ENCODE peak calls at places on chromosomes 5 and 9, in seven cellular contexts. T is Calu3; Q is H9; F is SW 1271; N is RPMI8226; W is activated naive CD8-positive, alpha-beta T cell treated with anti-CD3 and anti-CD28 coated beads, Interleukin-2, amount 50 U/mL, for 24 hours; X is neuronal stem cell. S is an unnamed sample.

GRCh38 chr9:12414514-12414913 is 278.7 kb upstream of the TYRP1 start:
- DNase-seq in W (no peak), N (no peak), Q (no peak), T (no peak), X (no peak), F (no peak), S (no peak)

GRCh38 chr5:122415481-122416120 is 103.6 kb downstream of the SNCAIP start:
- DNase-seq in N (peak), F (peak), X (peak), T (peak), Q (peak), W (no peak), S (peak)

GRCh38 chr5:150358261-150359095 is 981 bp downstream of the TCOF1 start:
- DNase-seq in N (no peak), T (no peak), X (no peak), Q (no peak), F (no peak), W (no peak), S (no peak)

GRCh38 chr5:52998552-52999313 is 9.6 kb downstream of the ITGA2 start:
- DNase-seq in F (no peak), X (no peak), T (no peak), Q (no peak), N (no peak), W (no peak), S (no peak)

GRCh38 chr5:104095527-104095926 is 532.9 kb upstream of the NUDT12 start:
- DNase-seq in F (no peak), X (no peak), N (no peak), W (no peak), T (no peak), Q (no peak), S (no peak)

GRCh38 chr5:168039485-168040005 is 251.9 kb upstream of the WWC1 start:
- DNase-seq in F (no peak), X (no peak), Q (no peak), N (peak), T (peak), W (no peak), S (no peak)

GRCh38 chr9:92638621-92639101 is 31.3 kb downstream of the IPPK start:
- DNase-seq in F (no peak), N (no peak), W (no peak), Q (no peak), T (no peak), X (no peak), S (no peak)

GRCh38 chr9:133429641-133430161 is 7.5 kb downstream of the ADAMTS13 start:
- DNase-seq in W (no peak), F (no peak), X (peak), N (peak), T (no peak), Q (peak), S (peak)

GRCh38 chr9:114662081-114662989 is 4.7 kb upstream of the TEX53 start:
- DNase-seq in X (peak), F (peak), N (peak), T (peak), Q (peak), W (peak), S (peak)

GRCh38 chr5:52878671-52879070 is 91.0 kb downstream of the ITGA1 start:
- DNase-seq in N (no peak), F (no peak), X (no peak), W (no peak), T (no peak), Q (no peak), S (no peak)

GRCh38 chr5:179246227-179246626 is 99.0 kb downstream of the ADAMTS2 start:
- DNase-seq in X (no peak), N (no peak), F (no peak), Q (peak), T (no peak), W (no peak), S (no peak)

GRCh38 chr5:131220566-131220965 is 43.3 kb upstream of the CDC42SE2 start:
- DNase-seq in X (no peak), W (no peak), F (no peak), Q (no peak), N (no peak), T (no peak), S (no peak)

GRCh38 chr5:146813748-146814147 is 64.8 kb downstream of the PPP2R2B start:
- DNase-seq in F (no peak), T (no peak), X (no peak), W (no peak), Q (no peak), N (peak), S (no peak)

GRCh38 chr5:94422819-94423218 is 195.6 kb downstream of the KIAA0825 start:
- DNase-seq in X (no peak), F (no peak), N (no peak), Q (no peak), T (peak), W (no peak), S (no peak)

GRCh38 chr5:131769961-131770360 is 26.9 kb downstream of the FNIP1 start:
- DNase-seq in F (no peak), Q (no peak), N (no peak), W (no peak), T (no peak), X (no peak), S (no peak)

GRCh38 chr5:149667084-149667826 is 62.9 kb upstream of the PPARGC1B start:
- DNase-seq in Q (no peak), W (peak), T (peak), X (no peak), F (peak), N (peak), S (peak)

GRCh38 chr5:91189480-91190332 is 193.4 kb downstream of the ARRDC3 start:
- DNase-seq in N (peak), T (peak), F (no peak), Q (no peak), W (no peak), X (no peak), S (no peak)

GRCh38 chr5:141199359-141200235 is at the start of gene PCDHB11:
- DNase-seq in F (peak), N (peak), Q (no peak), W (no peak), T (no peak), X (no peak), S (peak)

GRCh38 chr9:91572044-91572443 is 148.4 kb upstream of the NFIL3 start:
- DNase-seq in N (no peak), W (no peak), Q (no peak), F (no peak), X (peak), T (no peak), S (no peak)

GRCh38 chr9:107079589-107079988 is 203.5 kb upstream of the RAD23B start:
- DNase-seq in N (no peak), F (no peak), T (no peak), W (no peak), Q (no peak), X (no peak), S (no peak)

GRCh38 chr5:29122306-29122705 is 2071.2 kb upstream of the CDH6 start:
- DNase-seq in Q (no peak), T (no peak), F (no peak), N (no peak), X (no peak), W (no peak), S (no peak)

GRCh38 chr5:127739807-127740384 is 36.7 kb downstream of the CCDC192 start:
- DNase-seq in T (no peak), X (no peak), N (no peak), F (no peak), Q (no peak), W (no peak), S (no peak)

GRCh38 chr5:94471496-94471895 is 146.9 kb downstream of the KIAA0825 start:
- DNase-seq in N (no peak), F (no peak), W (no peak), T (no peak), Q (no peak), X (no peak), S (no peak)

GRCh38 chr5:10254686-10255085 is 4.6 kb downstream of the CCT5 start:
- DNase-seq in X (no peak), W (no peak), Q (no peak), F (no peak), T (no peak), N (no peak), S (no peak)

GRCh38 chr9:101832464-101832863 is 94.0 kb upstream of the GRIN3A start:
- DNase-seq in X (no peak), T (no peak), N (no peak), F (no peak), Q (no peak), W (no peak), S (no peak)

GRCh38 chr9:114180701-114181582 is 25.6 kb downstream of the COL27A1 start:
- DNase-seq in N (no peak), W (no peak), T (no peak), X (no peak), F (no peak), Q (no peak), S (no peak)

GRCh38 chr5:4553968-4554367 is 586.2 kb upstream of the ADAMTS16 start:
- DNase-seq in X (no peak), T (no peak), Q (no peak), W (no peak), N (no peak), F (no peak), S (no peak)

GRCh38 chr9:70044450-70045307 is 1.0 kb downstream of the MAMDC2 start:
- DNase-seq in X (peak), Q (peak), T (peak), N (peak), F (no peak), W (no peak), S (peak)

GRCh38 chr9:128607642-128608350 is 48.9 kb downstream of the DYNC2I2 start:
- DNase-seq in T (no peak), X (no peak), F (no peak), W (no peak), N (no peak), Q (no peak), S (no peak)

S was measured in K562.